ENCODE peak calls at places on chromosomes 4 and X, in seven cellular contexts. Q is KBM-7; A is naive thymus-derived CD8-positive, alpha-beta T cell; K is HuH-7.5; U is NCI-H524; E is aorta; G is NCI-H146. P is an unnamed sample.

GRCh38 chr4:80336582-80336981 is 1.1 kb downstream of the CFAP299 start:
- DNase-seq in G (peak), K (no peak), U (no peak), E (no peak), A (no peak), Q (peak), P (peak)

GRCh38 chrX:145856181-145856580 is 38.6 kb downstream of the SLITRK2 start:
- DNase-seq in G (no peak), U (no peak), E (no peak), K (no peak), A (no peak), Q (no peak), P (no peak)

GRCh38 chrX:19958530-19959486 is 32.1 kb downstream of the BCLAF3 start:
- DNase-seq in A (no peak), G (no peak), Q (no peak), K (no peak), E (no peak), U (no peak), P (no peak)

GRCh38 chr4:173943547-173943946 is 339.9 kb downstream of the FBXO8 start:
- DNase-seq in G (no peak), A (no peak), U (no peak), K (no peak), E (no peak), Q (no peak), P (no peak)

GRCh38 chr4:87677731-87678130 is 27.7 kb downstream of the DMP1 start:
- DNase-seq in K (no peak), Q (no peak), A (no peak), U (no peak), G (no peak), E (peak), P (no peak)

GRCh38 chr4:650951-651883 is 22.9 kb downstream of the ATP5ME start:
- DNase-seq in U (no peak), A (no peak), G (peak), Q (no peak), E (peak), K (no peak), P (no peak)

GRCh38 chr4:52925531-52925968 is 63.4 kb downstream of the RASL11B start:
- DNase-seq in A (no peak), U (peak), K (no peak), Q (no peak), G (peak), E (no peak), P (no peak)

GRCh38 chrX:114970806-114971205 is 46.6 kb downstream of the IL13RA2 start:
- DNase-seq in G (no peak), Q (no peak), K (no peak), A (no peak), U (no peak), E (no peak), P (no peak)

GRCh38 chr4:150402968-150403367 is 179.0 kb upstream of the MAB21L2 start:
- DNase-seq in E (no peak), Q (peak), G (peak), A (peak), U (peak), K (no peak), P (peak)

GRCh38 chr4:44916406-44916805 is 190.1 kb upstream of the GNPDA2 start:
- DNase-seq in K (no peak), E (no peak), A (no peak), Q (no peak), G (no peak), U (no peak), P (no peak)

GRCh38 chr4:77072195-77072753 is 3.5 kb downstream of the CCNI start:
- DNase-seq in E (no peak), K (no peak), G (peak), Q (no peak), A (peak), U (no peak), P (no peak)

GRCh38 chr4:156298230-156298629 is 344.6 kb upstream of the CTSO start:
- DNase-seq in G (peak), E (no peak), Q (no peak), K (no peak), U (no peak), A (no peak), P (peak)

GRCh38 chr4:109128589-109128988 is 173.9 kb downstream of the COL25A1 start:
- DNase-seq in A (no peak), G (no peak), E (no peak), U (no peak), Q (no peak), K (no peak), P (no peak)

GRCh38 chr4:26061248-26061986 is 147.4 kb downstream of the SMIM20 start:
- DNase-seq in E (no peak), A (no peak), U (no peak), Q (peak), G (peak), K (peak), P (no peak)

GRCh38 chr4:102356562-102357202 is 11.4 kb upstream of the SLC39A8 start:
- DNase-seq in E (no peak), Q (no peak), U (no peak), K (no peak), A (no peak), G (no peak), P (no peak)

GRCh38 chr4:128810871-128811570 is 1.5 kb downstream of the JADE1 start:
- DNase-seq in K (peak), Q (peak), E (peak), A (peak), G (peak), U (peak), P (peak)

GRCh38 chrX:39112143-39112542 is 310.9 kb downstream of the MID1IP1 start:
- DNase-seq in E (no peak), K (no peak), Q (no peak), U (no peak), A (no peak), G (no peak), P (no peak)

GRCh38 chrX:136260801-136261200 is 9.6 kb upstream of the MAP7D3 start:
- DNase-seq in U (no peak), A (no peak), E (peak), G (no peak), K (no peak), Q (no peak), P (no peak)

GRCh38 chrX:13194291-13195103 is 125.4 kb downstream of the ATXN3L start:
- DNase-seq in Q (peak), A (no peak), E (no peak), G (peak), K (no peak), U (peak), P (peak)

GRCh38 chr4:7890635-7891393 is 48.8 kb downstream of the AFAP1 start:
- DNase-seq in K (no peak), U (peak), A (no peak), Q (no peak), E (no peak), G (peak), P (no peak)

GRCh38 chr4:139884438-139884837 is 218.8 kb downstream of the MGST2 start:
- DNase-seq in K (no peak), E (no peak), G (no peak), U (no peak), Q (no peak), A (no peak), P (no peak)

GRCh38 chr4:55386840-55387239 is 8.9 kb upstream of the TMEM165 start:
- DNase-seq in K (no peak), G (no peak), U (no peak), Q (no peak), A (no peak), E (no peak), P (no peak)

GRCh38 chrX:39725114-39725513 is 372.6 kb downstream of the BCOR start:
- DNase-seq in Q (no peak), E (no peak), U (no peak), G (no peak), K (peak), A (no peak), P (no peak)

GRCh38 chr4:7811536-7812190 is 128.0 kb downstream of the AFAP1 start:
- DNase-seq in Q (no peak), K (no peak), E (no peak), A (no peak), U (no peak), G (no peak), P (no peak)

GRCh38 chrX:150202641-150203248 is 160.4 kb upstream of the MAMLD1 start:
- DNase-seq in G (no peak), Q (no peak), E (no peak), A (no peak), U (no peak), K (no peak), P (no peak)

GRCh38 chrX:103372886-103373285 is 3.5 kb upstream of the BEX3 start:
- DNase-seq in G (no peak), Q (no peak), E (no peak), A (no peak), K (no peak), U (no peak), P (no peak)

GRCh38 chr4:184838249-184839074 is 12.7 kb upstream of the ACSL1 start:
- DNase-seq in U (no peak), K (no peak), G (peak), Q (no peak), E (no peak), A (no peak), P (no peak)

GRCh38 chrX:150546711-150547153 is 21.7 kb upstream of the MTM1 start:
- DNase-seq in U (no peak), A (peak), G (no peak), K (no peak), Q (peak), E (no peak), P (no peak)

GRCh38 chr4:140675599-140676231 is 80.5 kb downstream of the TBC1D9 start:
- DNase-seq in Q (no peak), K (no peak), U (no peak), E (no peak), G (no peak), A (no peak), P (no peak)

GRCh38 chr4:183588169-183588675 is 70.8 kb downstream of the RWDD4 start:
- DNase-seq in Q (no peak), A (no peak), E (no peak), G (no peak), U (no peak), K (no peak), P (no peak)

GRCh38 chrX:56248492-56248891 is 16.3 kb downstream of the KLF8 start:
- DNase-seq in K (peak), G (peak), Q (peak), A (peak), E (peak), U (peak), P (no peak)

GRCh38 chr4:1466034-1466960 is 60.1 kb upstream of the NKX1-1 start:
- DNase-seq in A (no peak), E (no peak), U (no peak), Q (no peak), G (no peak), K (no peak), P (no peak)

GRCh38 chrX:104343408-104344129 is 88.8 kb upstream of the ESX1 start:
- DNase-seq in U (peak), E (no peak), A (peak), K (peak), G (peak), Q (peak), P (no peak)

GRCh38 chrX:19347916-19348315 is 4.2 kb downstream of the PDHA1 start:
- DNase-seq in K (no peak), A (no peak), E (no peak), U (no peak), Q (no peak), G (no peak), P (no peak)

GRCh38 chrX:52346462-52347165 is 22.2 kb upstream of the XAGE2 start:
- DNase-seq in Q (no peak), G (no peak), U (no peak), K (no peak), E (no peak), A (no peak), P (no peak)

GRCh38 chrX:9148626-9149385 is 114.9 kb upstream of the FAM9B start:
- DNase-seq in E (no peak), U (no peak), Q (no peak), K (no peak), A (no peak), G (no peak), P (no peak)

GRCh38 chr4:108116423-108117168 is 52.1 kb downstream of the LEF1 start:
- DNase-seq in K (no peak), E (no peak), G (no peak), Q (no peak), A (peak), U (no peak), P (no peak)

GRCh38 chr4:115841873-115842272 is 728.5 kb upstream of the NDST4 start:
- DNase-seq in E (no peak), K (no peak), U (no peak), Q (no peak), G (no peak), A (no peak), P (no peak)

P was measured in COR-L47.